ENCODE peak calls at places on chromosomes 13 and 19, in ten cellular contexts. One of them, this sample, is unnamed. For H3K4me1, the result is how much of the 10 kb centered on the place peaks cover.

GRCh38 chr13:98570929-98571372 is 6.0 kb downstream of the STK24 start:
- DNase-seq in neuronal stem cell: no peak
- DNase-seq in right lobe of liver: no peak
- DNase-seq in breast epithelium: no peak
- DNase-seq in pancreas: no peak
- DNase-seq in colonic mucosa: peak
- DNase-seq in spleen: no peak
- DNase-seq in fibroblast of lung: peak
- DNase-seq in PC-9: peak
- DNase-seq in upper lobe of right lung: no peak
- DNase-seq in this sample: peak

GRCh38 chr13:59829690-59830089 is 334.0 kb downstream of the DIAPH3 start:
- DNase-seq in breast epithelium: no peak
- DNase-seq in spleen: no peak
- DNase-seq in neuronal stem cell: no peak
- DNase-seq in right lobe of liver: no peak
- DNase-seq in colonic mucosa: no peak
- DNase-seq in upper lobe of right lung: no peak
- DNase-seq in PC-9: no peak
- DNase-seq in pancreas: no peak
- DNase-seq in fibroblast of lung: peak
- DNase-seq in this sample: no peak

GRCh38 chr13:99196466-99197256 is 4.0 kb upstream of the UBAC2 start:
- DNase-seq in neuronal stem cell: no peak
- DNase-seq in PC-9: peak
- DNase-seq in upper lobe of right lung: no peak
- DNase-seq in right lobe of liver: no peak
- DNase-seq in spleen: no peak
- DNase-seq in pancreas: no peak
- DNase-seq in colonic mucosa: peak
- DNase-seq in fibroblast of lung: no peak
- DNase-seq in breast epithelium: no peak
- DNase-seq in this sample: peak

GRCh38 chr13:32426191-32426980 is 1.5 kb downstream of the N4BP2L1 start:
- DNase-seq in fibroblast of lung: no peak
- DNase-seq in spleen: peak
- DNase-seq in neuronal stem cell: no peak
- DNase-seq in breast epithelium: no peak
- DNase-seq in colonic mucosa: peak
- DNase-seq in upper lobe of right lung: no peak
- DNase-seq in right lobe of liver: no peak
- DNase-seq in PC-9: no peak
- DNase-seq in pancreas: no peak
- DNase-seq in this sample: peak

GRCh38 chr13:105774739-105775460 is 760.6 kb downstream of the EFNB2 start:
- DNase-seq in spleen: no peak
- DNase-seq in PC-9: peak
- DNase-seq in pancreas: no peak
- DNase-seq in neuronal stem cell: no peak
- DNase-seq in colonic mucosa: no peak
- DNase-seq in breast epithelium: no peak
- DNase-seq in upper lobe of right lung: no peak
- DNase-seq in fibroblast of lung: peak
- DNase-seq in right lobe of liver: no peak
- DNase-seq in this sample: no peak

GRCh38 chr19:51811344-51811743 is 16.4 kb downstream of the FPR3 start:
- DNase-seq in spleen: no peak
- DNase-seq in fibroblast of lung: no peak
- DNase-seq in pancreas: no peak
- DNase-seq in neuronal stem cell: no peak
- DNase-seq in PC-9: no peak
- DNase-seq in right lobe of liver: peak
- DNase-seq in colonic mucosa: no peak
- DNase-seq in upper lobe of right lung: no peak
- DNase-seq in breast epithelium: no peak
- DNase-seq in this sample: no peak

GRCh38 chr13:99750951-99751350 is 220.6 kb downstream of the ZIC5 start:
- DNase-seq in neuronal stem cell: no peak
- DNase-seq in upper lobe of right lung: no peak
- DNase-seq in fibroblast of lung: no peak
- DNase-seq in breast epithelium: no peak
- DNase-seq in pancreas: no peak
- DNase-seq in PC-9: no peak
- DNase-seq in right lobe of liver: no peak
- DNase-seq in spleen: no peak
- DNase-seq in colonic mucosa: no peak
- DNase-seq in this sample: no peak

GRCh38 chr13:105047676-105048295 is 1487.7 kb downstream of the EFNB2 start:
- DNase-seq in colonic mucosa: no peak
- DNase-seq in breast epithelium: no peak
- DNase-seq in upper lobe of right lung: no peak
- DNase-seq in fibroblast of lung: peak
- DNase-seq in PC-9: no peak
- DNase-seq in right lobe of liver: no peak
- DNase-seq in neuronal stem cell: no peak
- DNase-seq in spleen: no peak
- DNase-seq in pancreas: no peak
- DNase-seq in this sample: no peak

GRCh38 chr19:6476155-6476895 is 5.3 kb downstream of the DENND1C start:
- DNase-seq in colonic mucosa: peak
- DNase-seq in pancreas: peak
- DNase-seq in neuronal stem cell: peak
- DNase-seq in right lobe of liver: peak
- DNase-seq in spleen: peak
- DNase-seq in breast epithelium: no peak
- DNase-seq in upper lobe of right lung: peak
- DNase-seq in fibroblast of lung: peak
- DNase-seq in PC-9: no peak
- DNase-seq in this sample: peak

GRCh38 chr13:51501096-51501495 is 48.3 kb upstream of the INTS6 start:
- DNase-seq in pancreas: no peak
- DNase-seq in colonic mucosa: no peak
- DNase-seq in breast epithelium: no peak
- DNase-seq in PC-9: no peak
- DNase-seq in upper lobe of right lung: no peak
- DNase-seq in fibroblast of lung: no peak
- DNase-seq in neuronal stem cell: no peak
- DNase-seq in right lobe of liver: no peak
- DNase-seq in spleen: no peak
- DNase-seq in this sample: no peak

GRCh38 chr19:58563034-58563573 is 4.7 kb upstream of the UBE2M start:
- DNase-seq in neuronal stem cell: no peak
- DNase-seq in breast epithelium: no peak
- DNase-seq in right lobe of liver: no peak
- DNase-seq in pancreas: no peak
- DNase-seq in spleen: peak
- DNase-seq in colonic mucosa: peak
- DNase-seq in PC-9: no peak
- DNase-seq in upper lobe of right lung: peak
- DNase-seq in fibroblast of lung: no peak
- DNase-seq in this sample: no peak

GRCh38 chr13:67226686-67227085 is 3.5 kb downstream of the PCDH9 start:
- DNase-seq in spleen: no peak
- DNase-seq in neuronal stem cell: no peak
- DNase-seq in colonic mucosa: no peak
- DNase-seq in pancreas: no peak
- DNase-seq in fibroblast of lung: no peak
- DNase-seq in breast epithelium: no peak
- DNase-seq in right lobe of liver: no peak
- DNase-seq in PC-9: no peak
- DNase-seq in upper lobe of right lung: no peak
- DNase-seq in this sample: no peak

GRCh38 chr19:45591004-45591637 is 6.5 kb upstream of the OPA3 start:
- DNase-seq in PC-9: peak
- DNase-seq in colonic mucosa: peak
- DNase-seq in pancreas: peak
- DNase-seq in breast epithelium: peak
- DNase-seq in upper lobe of right lung: peak
- DNase-seq in fibroblast of lung: peak
- DNase-seq in spleen: peak
- DNase-seq in right lobe of liver: peak
- DNase-seq in neuronal stem cell: no peak
- DNase-seq in this sample: no peak

GRCh38 chr13:90968510-90968909 is 379.0 kb upstream of the MIR17HG start:
- DNase-seq in fibroblast of lung: peak
- DNase-seq in pancreas: peak
- DNase-seq in spleen: no peak
- DNase-seq in right lobe of liver: no peak
- DNase-seq in breast epithelium: no peak
- DNase-seq in colonic mucosa: no peak
- DNase-seq in upper lobe of right lung: no peak
- DNase-seq in PC-9: no peak
- DNase-seq in neuronal stem cell: peak
- DNase-seq in this sample: no peak

GRCh38 chr13:78709028-78709427 is 50.1 kb upstream of the OBI1 start:
- DNase-seq in neuronal stem cell: no peak
- DNase-seq in PC-9: no peak
- DNase-seq in fibroblast of lung: peak
- DNase-seq in spleen: no peak
- DNase-seq in upper lobe of right lung: no peak
- DNase-seq in breast epithelium: no peak
- DNase-seq in pancreas: no peak
- DNase-seq in colonic mucosa: no peak
- DNase-seq in right lobe of liver: no peak
- DNase-seq in this sample: no peak

GRCh38 chr19:18414504-18415176 is 4.6 kb upstream of the SSBP4 start:
- DNase-seq in pancreas: no peak
- DNase-seq in spleen: peak
- DNase-seq in upper lobe of right lung: peak
- DNase-seq in PC-9: peak
- DNase-seq in neuronal stem cell: no peak
- DNase-seq in fibroblast of lung: no peak
- DNase-seq in colonic mucosa: no peak
- DNase-seq in right lobe of liver: peak
- DNase-seq in breast epithelium: no peak
- DNase-seq in this sample: no peak

GRCh38 chr19:36054733-36055686 is at the start of gene WDR62:
- DNase-seq in spleen: peak
- DNase-seq in upper lobe of right lung: peak
- DNase-seq in colonic mucosa: peak
- DNase-seq in pancreas: peak
- DNase-seq in neuronal stem cell: peak
- DNase-seq in PC-9: peak
- DNase-seq in breast epithelium: peak
- DNase-seq in right lobe of liver: peak
- DNase-seq in fibroblast of lung: peak
- DNase-seq in this sample: peak
- H3K4me1 ChIP-seq in spleen: under half
- H3K4me1 ChIP-seq in upper lobe of right lung: under half
- H3K4me1 ChIP-seq in colonic mucosa: under half
- H3K4me1 ChIP-seq in pancreas: under half
- H3K4me1 ChIP-seq in neuronal stem cell: under half
- H3K4me1 ChIP-seq in PC-9: under half
- H3K4me1 ChIP-seq in breast epithelium: under half
- H3K4me1 ChIP-seq in right lobe of liver: under half
- H3K4me1 ChIP-seq in fibroblast of lung: under half
- H3K4me1 ChIP-seq in this sample: under half

GRCh38 chr13:39377699-39378098 is 225.3 kb downstream of the LHFPL6 start:
- DNase-seq in upper lobe of right lung: no peak
- DNase-seq in breast epithelium: no peak
- DNase-seq in spleen: no peak
- DNase-seq in right lobe of liver: no peak
- DNase-seq in fibroblast of lung: no peak
- DNase-seq in PC-9: no peak
- DNase-seq in pancreas: no peak
- DNase-seq in neuronal stem cell: no peak
- DNase-seq in colonic mucosa: no peak
- DNase-seq in this sample: no peak
- H3K27ac ChIP-seq in upper lobe of right lung: no peak
- H3K27ac ChIP-seq in breast epithelium: no peak
- H3K27ac ChIP-seq in spleen: no peak
- H3K27ac ChIP-seq in right lobe of liver: no peak
- H3K27ac ChIP-seq in fibroblast of lung: no peak
- H3K27ac ChIP-seq in PC-9: no peak
- H3K27ac ChIP-seq in pancreas: no peak
- H3K27ac ChIP-seq in neuronal stem cell: no peak
- H3K27ac ChIP-seq in colonic mucosa: no peak
- H3K27ac ChIP-seq in this sample: no peak

GRCh38 chr19:5128251-5128931 is 159.5 kb downstream of the KDM4B start:
- DNase-seq in PC-9: no peak
- DNase-seq in right lobe of liver: peak
- DNase-seq in upper lobe of right lung: no peak
- DNase-seq in spleen: no peak
- DNase-seq in pancreas: peak
- DNase-seq in fibroblast of lung: peak
- DNase-seq in breast epithelium: no peak
- DNase-seq in neuronal stem cell: no peak
- DNase-seq in colonic mucosa: no peak
- DNase-seq in this sample: no peak
- H3K4me3 ChIP-seq in PC-9: no peak
- H3K4me3 ChIP-seq in right lobe of liver: no peak
- H3K4me3 ChIP-seq in upper lobe of right lung: no peak
- H3K4me3 ChIP-seq in spleen: no peak
- H3K4me3 ChIP-seq in pancreas: no peak
- H3K4me3 ChIP-seq in fibroblast of lung: no peak
- H3K4me3 ChIP-seq in breast epithelium: no peak
- H3K4me3 ChIP-seq in neuronal stem cell: no peak
- H3K4me3 ChIP-seq in colonic mucosa: no peak
- H3K4me3 ChIP-seq in this sample: no peak

DNA sequence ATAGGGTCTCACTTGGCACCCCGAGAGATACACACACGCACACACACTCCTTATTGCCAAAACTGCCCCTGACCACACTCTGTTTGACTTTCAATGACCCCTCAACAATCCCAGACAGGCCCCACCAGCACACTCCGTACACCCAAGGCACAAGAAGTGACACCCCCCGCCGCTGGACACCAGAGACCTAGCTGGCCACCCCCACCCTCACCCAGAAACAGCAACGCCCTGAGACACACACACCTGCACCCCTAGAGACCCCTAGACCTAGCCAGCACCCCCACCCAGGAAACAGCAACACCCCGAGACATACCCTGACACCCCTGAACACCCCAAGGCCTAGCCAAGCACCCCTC is 1.1 kb upstream of the PTGER1 start:
- DNase-seq in spleen: no peak
- DNase-seq in neuronal stem cell: no peak
- DNase-seq in colonic mucosa: no peak
- DNase-seq in fibroblast of lung: no peak
- DNase-seq in PC-9: no peak
- DNase-seq in upper lobe of right lung: no peak
- DNase-seq in right lobe of liver: no peak
- DNase-seq in pancreas: no peak
- DNase-seq in breast epithelium: no peak
- DNase-seq in this sample: no peak
- H3K4me1 ChIP-seq in spleen: half or more
- H3K4me1 ChIP-seq in neuronal stem cell: under half
- H3K4me1 ChIP-seq in colonic mucosa: under half
- H3K4me1 ChIP-seq in fibroblast of lung: under half
- H3K4me1 ChIP-seq in PC-9: under half
- H3K4me1 ChIP-seq in upper lobe of right lung: under half
- H3K4me1 ChIP-seq in right lobe of liver: under half
- H3K4me1 ChIP-seq in pancreas: under half
- H3K4me1 ChIP-seq in breast epithelium: under half
- H3K4me1 ChIP-seq in this sample: under half

This sample was measured in CD8-positive, alpha-beta memory T cell.